ENCODE peak calls at places on chromosomes 5 and 9, in six cellular contexts. E, Z, M, F, V and S are unnamed samples.

GRCh38 chr9:77384406-77384805 is 207.1 kb downstream of the VPS13A start:
- DNase-seq in E (no peak), Z (no peak), M (peak; percentile 49), F (no peak), V (no peak), S (no peak)

GRCh38 chr9:93039456-93039855 is 19.0 kb upstream of the SUSD3 start:
- DNase-seq in E (no peak), Z (no peak), M (no peak), F (no peak), V (no peak), S (no peak)

GRCh38 chr9:10228082-10228481 is 384.7 kb downstream of the PTPRD start:
- DNase-seq in E (no peak), Z (no peak), M (no peak), F (no peak), V (no peak), S (no peak)

GRCh38 chr9:88017086-88017485 is 42.8 kb upstream of the CDK20 start:
- DNase-seq in E (no peak), Z (no peak), M (no peak), F (no peak), V (no peak), S (no peak)

GRCh38 chr5:150485770-150486401 is 22.0 kb upstream of the NDST1 start:
- DNase-seq in E (peak; percentile 60), Z (peak; percentile 72), M (no peak), F (peak; percentile 5), V (peak; percentile 20), S (peak; percentile 65)

GRCh38 chr5:173420108-173420507 is 91.9 kb upstream of the STC2 start:
- DNase-seq in E (peak; percentile 56), Z (no peak), M (no peak), F (no peak), V (no peak), S (peak; percentile 46)

GRCh38 chr5:98779264-98779877 is 5.9 kb downstream of the RGMB start:
- DNase-seq in E (no peak), Z (no peak), M (no peak), F (no peak), V (no peak), S (no peak)

GRCh38 chr5:69343083-69343482 is 10.5 kb upstream of the CCDC125 start:
- DNase-seq in E (no peak), Z (no peak), M (no peak), F (no peak), V (no peak), S (no peak)

GRCh38 chr5:16666861-16667481 is 50.2 kb upstream of the RETREG1 start:
- DNase-seq in E (peak; percentile 67), Z (no peak), M (no peak), F (peak; percentile 19), V (no peak), S (peak; percentile 20)

GRCh38 chr5:180439911-180440769 is 54.0 kb upstream of the CNOT6 start:
- DNase-seq in E (no peak), Z (no peak), M (no peak), F (no peak), V (no peak), S (no peak)

GRCh38 chr9:90795879-90796317 is 5.7 kb upstream of the SYK start:
- DNase-seq in E (no peak), Z (no peak), M (no peak), F (no peak), V (no peak), S (no peak)

GRCh38 chr9:69936427-69936826 is 107.2 kb upstream of the MAMDC2 start:
- DNase-seq in E (no peak), Z (no peak), M (peak; percentile 74), F (no peak), V (no peak), S (no peak)

GRCh38 chr9:38277601-38278200 is 114.8 kb upstream of the ALDH1B1 start:
- DNase-seq in E (no peak), Z (no peak), M (no peak), F (no peak), V (no peak), S (no peak)

GRCh38 chr5:172910828-172911627 is 48.2 kb upstream of the RPL26L1 start:
- DNase-seq in E (peak; percentile 42), Z (peak; percentile 77), M (peak; percentile 36), F (no peak), V (no peak), S (no peak)

GRCh38 chr5:14399054-14399657 is 182.4 kb upstream of the OTULINL start:
- DNase-seq in E (no peak), Z (no peak), M (peak; percentile 31), F (no peak), V (no peak), S (peak; percentile 54)

GRCh38 chr5:157290156-157290980 is 24.4 kb downstream of the CYFIP2 start:
- DNase-seq in E (no peak), Z (no peak), M (peak; percentile 17), F (no peak), V (no peak), S (no peak)

GRCh38 chr5:126656397-126657007 is 55.8 kb downstream of the PHAX start:
- DNase-seq in E (no peak), Z (no peak), M (no peak), F (no peak), V (no peak), S (peak; percentile 10)